ENCODE peak calls at places on chromosomes 12 and 14, in five cellular contexts. R, T, F, D and E are unnamed samples.

GRCh38 chr14:64811676-64812075 is 68.0 kb downstream of the SPTB start:
- DNase-seq in R (no peak), T (no peak), F (no peak), D (no peak), E (no peak)

GRCh38 chr14:92176476-92176875 is 54.7 kb downstream of the CPSF2 start:
- DNase-seq in R (no peak), T (no peak), F (no peak), D (no peak), E (no peak)

GRCh38 chr14:44895716-44896115 is 66.0 kb downstream of the KLHL28 start:
- DNase-seq in R (no peak), T (no peak), F (no peak), D (no peak), E (no peak)

GRCh38 chr12:93777249-93777648 is 100.1 kb downstream of the CRADD start:
- DNase-seq in R (no peak), T (no peak), F (no peak), D (peak), E (peak)

GRCh38 chr12:52119398-52120254 is 40.1 kb downstream of the SMIM41 start:
- DNase-seq in R (no peak), T (peak), F (no peak), D (peak), E (no peak)

GRCh38 chr14:91143862-91144261 is 30.0 kb downstream of the DGLUCY start:
- DNase-seq in R (no peak), T (no peak), F (no peak), D (no peak), E (no peak)

GRCh38 chr14:70896981-70897380 is 10.3 kb upstream of the PCNX1 start:
- DNase-seq in R (no peak), T (no peak), F (no peak), D (no peak), E (no peak)

GRCh38 chr14:102088012-102088792 is 1.4 kb upstream of the HSP90AA1 start:
- DNase-seq in R (peak), T (no peak), F (peak), D (peak), E (peak)

GRCh38 chr14:105022276-105022670 is 1.4 kb upstream of the CDCA4 start:
- DNase-seq in R (no peak), T (no peak), F (no peak), D (no peak), E (no peak)

GRCh38 chr12:80186727-80187217 is 87.4 kb downstream of the OTOGL start:
- DNase-seq in R (peak), T (peak), F (no peak), D (peak), E (peak)

GRCh38 chr14:73740921-73741326 is 26.7 kb upstream of the PNMA1 start:
- DNase-seq in R (peak), T (peak), F (no peak), D (peak), E (no peak)

GRCh38 chr12:121227294-121227693 is 17.4 kb downstream of the P2RX4 start:
- DNase-seq in R (no peak), T (no peak), F (no peak), D (no peak), E (no peak)

GRCh38 chr14:23097786-23098185 is 2.5 kb downstream of the C14orf119 start:
- DNase-seq in R (no peak), T (no peak), F (no peak), D (no peak), E (no peak)

GRCh38 chr14:68952544-68953535 is 26.3 kb downstream of the ACTN1 start:
- DNase-seq in R (no peak), T (no peak), F (no peak), D (peak), E (no peak)

GRCh38 chr14:90368946-90369721 is 27.7 kb upstream of the CALM1 start:
- DNase-seq in R (no peak), T (no peak), F (no peak), D (no peak), E (peak)

GRCh38 chr14:48504921-48505320 is 829.5 kb upstream of the MDGA2 start:
- DNase-seq in R (no peak), T (no peak), F (no peak), D (no peak), E (peak)

GRCh38 chr14:75648066-75648838 is 12.4 kb downstream of the ERG28 start:
- DNase-seq in R (peak), T (peak), F (no peak), D (peak), E (peak)

GRCh38 chr12:108515916-108516315 is 839 bp downstream of the FICD start:
- DNase-seq in R (no peak), T (no peak), F (no peak), D (no peak), E (no peak)

GRCh38 chr14:46058964-46059580 is 592.5 kb downstream of the RPL10L start:
- DNase-seq in R (no peak), T (no peak), F (no peak), D (no peak), E (no peak)

GRCh38 chr12:124140889-124141550 is 153.9 kb upstream of the RFLNA start:
- DNase-seq in R (no peak), T (no peak), F (no peak), D (no peak), E (no peak)

GRCh38 chr12:66942741-66943465 is 264.0 kb upstream of the GRIP1 start:
- DNase-seq in R (no peak), T (no peak), F (no peak), D (no peak), E (no peak)

GRCh38 chr14:33909380-33910084 is 41.3 kb downstream of the EGLN3 start:
- DNase-seq in R (no peak), T (no peak), F (no peak), D (no peak), E (no peak)

GRCh38 chr12:93832126-93832525 is 155.0 kb downstream of the CRADD start:
- DNase-seq in R (no peak), T (no peak), F (no peak), D (no peak), E (no peak)

GRCh38 chr14:66388516-66388915 is 97.7 kb upstream of the CCDC196 start:
- DNase-seq in R (no peak), T (no peak), F (no peak), D (no peak), E (no peak)

GRCh38 chr14:104876251-104876699 is 11.2 kb downstream of the CEP170B start:
- DNase-seq in R (no peak), T (peak), F (no peak), D (peak), E (no peak)

GRCh38 chr14:37544407-37544806 is 50.6 kb downstream of the FOXA1 start:
- DNase-seq in R (no peak), T (no peak), F (no peak), D (no peak), E (no peak)

GRCh38 chr14:64708148-64709004 is 4.2 kb downstream of the PLEKHG3 start:
- DNase-seq in R (no peak), T (no peak), F (no peak), D (no peak), E (peak)

GRCh38 chr12:103441437-103442186 is 54.2 kb downstream of the C12orf42 start:
- DNase-seq in R (no peak), T (no peak), F (no peak), D (no peak), E (peak)

GRCh38 chr14:24096545-24097181 is 2.6 kb downstream of the PCK2 start:
- DNase-seq in R (no peak), T (no peak), F (no peak), D (no peak), E (no peak)

GRCh38 chr12:6370994-6371754 is 4.2 kb downstream of the SCNN1A start:
- DNase-seq in R (no peak), T (peak), F (no peak), D (no peak), E (no peak)

GRCh38 chr14:35405304-35405996 is 901 bp upstream of the NFKBIA start:
- DNase-seq in R (no peak), T (no peak), F (no peak), D (peak), E (peak)

GRCh38 chr12:119069029-119069731 is 87.8 kb downstream of the SRRM4 start:
- DNase-seq in R (no peak), T (no peak), F (no peak), D (no peak), E (no peak)

GRCh38 chr12:1801285-1801975 is 18.9 kb upstream of the LRTM2 start:
- DNase-seq in R (peak), T (no peak), F (no peak), D (no peak), E (no peak)

GRCh38 chr12:52655720-52656124 is 3.7 kb upstream of the KRT2 start:
- DNase-seq in R (no peak), T (no peak), F (no peak), D (no peak), E (no peak)

GRCh38 chr12:29428630-29429029 is 47.7 kb upstream of the ERGIC2 start:
- DNase-seq in R (no peak), T (no peak), F (no peak), D (no peak), E (no peak)